ENCODE peak calls at places on chromosomes 6 and 20, in six cellular contexts. N is NCI-H1092 treated with DMSO at 0.1 percent for 48 hours; F is Calu3; V is GM12892; E is progenitor cell of endocrine pancreas; Y is stimulated activated CD8-positive, alpha-beta memory T cell treated with anti-CD3 and anti-CD28 coated beads, Interleukin-12 subunit alpha, Interleukin-12 subunit beta, amount 100 ng/mL, for 1 hour. L is an unnamed sample.

GRCh38 chr6:66183982-66184555 is 477.0 kb upstream of the EYS start:
- DNase-seq in N (no peak), F (no peak), V (no peak), E (no peak), Y (no peak), L (peak)

GRCh38 chr6:137094411-137095008 is 49.7 kb upstream of the IL20RA start:
- DNase-seq in N (peak), F (peak), V (no peak), E (no peak), Y (peak), L (peak)

GRCh38 chr20:33178726-33179125 is 10.8 kb downstream of the BPIFA2 start:
- DNase-seq in N (no peak), F (peak), V (no peak), E (no peak), Y (no peak), L (no peak)

GRCh38 chr6:12718025-12718424 is 1.5 kb downstream of the PHACTR1 start:
- DNase-seq in N (no peak), F (no peak), V (no peak), E (no peak), Y (no peak), L (peak)

GRCh38 chr6:110053395-110054240 is 75.5 kb downstream of the GPR6 start:
- DNase-seq in N (peak), F (peak), V (no peak), E (no peak), Y (no peak), L (peak)

GRCh38 chr6:63580704-63580961 is 8.4 kb downstream of the LOC128125822 start:
- DNase-seq in N (no peak), F (no peak), V (no peak), E (no peak), Y (no peak), L (no peak)

GRCh38 chr6:22302828-22303227 is 6.0 kb upstream of the PRL start:
- DNase-seq in N (no peak), F (no peak), V (no peak), E (no peak), Y (no peak), L (no peak)

GRCh38 chr6:158785036-158785435 is 34.1 kb downstream of the EZR start:
- DNase-seq in N (no peak), F (no peak), V (no peak), E (no peak), Y (no peak), L (no peak)

GRCh38 chr6:89862281-89862680 is 32.0 kb upstream of the GJA10 start:
- DNase-seq in N (no peak), F (no peak), V (no peak), E (no peak), Y (no peak), L (no peak)

GRCh38 chr20:4592316-4593148 is 129.2 kb upstream of the PRND start:
- DNase-seq in N (no peak), F (peak), V (peak), E (peak), Y (peak), L (peak)

GRCh38 chr6:31401403-31401802 is 2.0 kb upstream of the MICA start:
- DNase-seq in N (no peak), F (peak), V (no peak), E (no peak), Y (no peak), L (peak)

GRCh38 chr20:31830406-31830981 is 11.3 kb downstream of the MYLK2 start:
- DNase-seq in N (no peak), F (no peak), V (no peak), E (no peak), Y (no peak), L (no peak)

GRCh38 chr6:105611606-105612005 is 208.7 kb upstream of the PREP start:
- DNase-seq in N (no peak), F (no peak), V (no peak), E (no peak), Y (no peak), L (peak)